ENCODE peak calls at places on chromosomes 7 and 10, in four cellular contexts. Y is heart left ventricle, H is Peyer's patch, J is IMR-90. C is an unnamed sample.

GRCh38 chr7:2431260-2431867 is 28.0 kb downstream of the CHST12 start:
- DNase-seq in Y (no peak), H (no peak), J (no peak), C (no peak)

GRCh38 chr10:11578802-11579255 is 32.6 kb downstream of the USP6NL start:
- DNase-seq in Y (no peak), H (no peak), J (no peak), C (no peak)

GRCh38 chr7:44867073-44867990 is 18.0 kb downstream of the PURB start:
- DNase-seq in Y (no peak), H (no peak), J (peak; percentile 91), C (no peak)

GRCh38 chr10:71656220-71656619 is 63.4 kb downstream of the C10orf105 start:
- DNase-seq in Y (no peak), H (no peak), J (no peak), C (no peak)

GRCh38 chr7:81478664-81479063 is 291.2 kb downstream of the HGF start:
- DNase-seq in Y (no peak), H (no peak), J (peak; percentile 18), C (no peak)

GRCh38 chr10:78552261-78552811 is 516.4 kb upstream of the ZMIZ1 start:
- DNase-seq in Y (peak; percentile 66), H (no peak), J (peak; percentile 60), C (no peak)

GRCh38 chr7:28592861-28593260 is 180.5 kb downstream of the CREB5 start:
- DNase-seq in Y (no peak), H (no peak), J (no peak), C (no peak)

GRCh38 chr7:92813390-92814024 is 22.9 kb downstream of the CDK6 start:
- DNase-seq in Y (no peak), H (no peak), J (peak; percentile 57), C (no peak)

GRCh38 chr7:108012499-108013430 is 9.8 kb upstream of the LAMB1 start:
- DNase-seq in Y (no peak), H (no peak), J (peak; percentile 79), C (no peak)

GRCh38 chr10:17226891-17227303 is 1.1 kb upstream of the VIM start:
- DNase-seq in Y (no peak), H (no peak), J (no peak), C (no peak)

GRCh38 chr10:120011359-120012132 is 119.0 kb downstream of the SEC23IP start:
- DNase-seq in Y (no peak), H (no peak), J (no peak), C (no peak)

GRCh38 chr10:89391882-89392756 is at the start of gene IFIT1:
- DNase-seq in Y (peak; percentile 82), H (peak; percentile 52), J (peak; percentile 95), C (peak; percentile 78)

GRCh38 chr10:79068203-79068561 is 584 bp upstream of the ZMIZ1 start:
- DNase-seq in Y (no peak), H (no peak), J (no peak), C (no peak)

GRCh38 chr7:55477781-55478374 is 94.4 kb downstream of the VOPP1 start:
- DNase-seq in Y (no peak), H (peak; percentile 16), J (peak; percentile 96), C (no peak)

GRCh38 chr7:51295435-51296269 is 21.0 kb downstream of the COBL start:
- DNase-seq in Y (no peak), H (no peak), J (no peak), C (no peak)

GRCh38 chr7:22610871-22611757 is 111.1 kb upstream of the STEAP1B start:
- DNase-seq in Y (no peak), H (no peak), J (peak; percentile 79), C (no peak)

GRCh38 chr7:7157177-7157886 is 25.0 kb upstream of the C1GALT1 start:
- DNase-seq in Y (no peak), H (peak; percentile 61), J (peak; percentile 58), C (no peak)

GRCh38 chr7:66627151-66627681 is 1.5 kb upstream of the KCTD7 start:
- DNase-seq in Y (no peak), H (no peak), J (peak; percentile 89), C (no peak)

GRCh38 chr10:103416436-103417147 is 20.2 kb downstream of the PDCD11 start:
- DNase-seq in Y (peak; percentile 65), H (peak; percentile 79), J (peak; percentile 65), C (no peak)

GRCh38 chr7:128217030-128217805 is 23.9 kb upstream of the LEP start:
- DNase-seq in Y (no peak), H (no peak), J (peak; percentile 52), C (no peak)

GRCh38 chr10:48742891-48743845 is 58.5 kb downstream of the WDFY4 start:
- DNase-seq in Y (no peak), H (no peak), J (no peak), C (no peak)

GRCh38 chr10:90604636-90605035 is 253.2 kb downstream of the HTR7 start:
- DNase-seq in Y (no peak), H (no peak), J (no peak), C (no peak)

GRCh38 chr10:125370578-125370977 is 210.2 kb upstream of the CTBP2 start:
- DNase-seq in Y (no peak), H (no peak), J (no peak), C (no peak)

GRCh38 chr7:76285604-76286374 is 16.7 kb upstream of the HSPB1 start:
- DNase-seq in Y (no peak), H (no peak), J (no peak), C (no peak)

GRCh38 chr7:55310626-55311025 is 54.5 kb upstream of the LANCL2 start:
- DNase-seq in Y (no peak), H (no peak), J (no peak), C (no peak)

GRCh38 chr10:112379635-112380296 is 5.8 kb downstream of the ACSL5 start:
- DNase-seq in Y (no peak), H (no peak), J (peak; percentile 67), C (peak; percentile 80)

GRCh38 chr10:132616170-132616994 is 78.8 kb downstream of the INPP5A start:
- DNase-seq in Y (no peak), H (no peak), J (no peak), C (no peak)

GRCh38 chr10:129963831-129964501 is at the start of gene EBF3:
- DNase-seq in Y (peak; percentile 91), H (peak; percentile 15), J (peak; percentile 50), C (no peak)

GRCh38 chr7:39504963-39505362 is 61.2 kb upstream of the YAE1 start:
- DNase-seq in Y (peak; percentile 11), H (no peak), J (peak; percentile 40), C (peak; percentile 24)

GRCh38 chr10:27482984-27483956 is 20.8 kb upstream of the RAB18 start:
- DNase-seq in Y (no peak), H (no peak), J (peak; percentile 41), C (no peak)

GRCh38 chr10:58070964-58071363 is 196.7 kb downstream of the IPMK start:
- DNase-seq in Y (no peak), H (no peak), J (no peak), C (no peak)

GRCh38 chr10:67539312-67539711 is 156.7 kb downstream of the CTNNA3 start:
- DNase-seq in Y (no peak), H (no peak), J (peak; percentile 1), C (no peak)

GRCh38 chr10:102379383-102379782 is 16.1 kb upstream of the NFKB2 start:
- DNase-seq in Y (no peak), H (no peak), J (no peak), C (no peak)

GRCh38 chr7:101828308-101829020 is 11.0 kb downstream of the CUX1 start:
- DNase-seq in Y (no peak), H (peak; percentile 9), J (no peak), C (no peak)
- H3K4me1 ChIP-seq in Y (peaks cover 22% of the 10 kb centered on the region), H (no peaks in the 10 kb centered on the region), J (no peaks in the 10 kb centered on the region), C (no peaks in the 10 kb centered on the region)

GRCh38 chr7:149802966-149803365 is 29.6 kb upstream of the ZNF467 start:
- DNase-seq in Y (no peak), H (no peak), J (no peak), C (no peak)
- TF ChIP-seq POLR2A in Y (no peak), H (no peak), J (no peak), C (no peak)

DNA sequence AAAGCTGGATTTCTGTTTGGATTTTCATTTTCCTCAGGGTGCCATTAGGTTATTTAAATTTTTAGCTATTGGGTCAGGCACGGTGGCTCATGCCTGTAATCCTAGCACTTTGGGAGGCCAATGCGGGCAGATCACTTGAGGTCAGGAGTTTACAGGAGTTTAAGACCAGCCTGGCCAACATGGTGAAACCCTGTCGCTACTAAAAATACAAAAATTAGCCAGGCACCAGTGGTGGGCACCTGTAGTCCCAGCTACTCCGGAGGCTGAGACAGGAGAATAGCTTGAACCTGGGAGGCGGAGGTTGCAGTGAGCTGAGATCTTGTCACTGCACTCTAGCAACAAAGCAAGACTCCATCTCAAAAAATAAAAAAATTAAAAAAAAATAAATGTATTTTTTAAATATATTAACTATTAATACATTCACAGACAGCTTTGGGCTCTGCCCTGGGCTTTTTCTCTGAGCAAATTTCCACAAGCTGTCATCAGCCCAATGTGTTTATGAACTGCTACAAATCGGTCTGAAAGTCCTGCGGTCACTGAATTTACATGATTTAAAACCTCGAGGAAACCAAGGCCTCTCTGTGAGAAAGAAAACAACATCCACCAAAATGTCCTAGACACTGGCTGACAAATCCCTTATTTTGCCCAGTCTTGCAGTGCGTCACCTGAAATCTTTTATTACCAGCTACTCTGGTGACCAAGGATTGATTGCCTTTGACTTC is 19.2 kb upstream of the PLEKHS1 start:
- DNase-seq in Y (no peak), H (no peak), J (no peak), C (no peak)
- H3K4me3 ChIP-seq in Y (no peak overlapping the region), H (no peak overlapping the region), J (no peak overlapping the region), C (no peak overlapping the region)

GRCh38 chr7:148701414-148701813 is 2.7 kb downstream of the CUL1 start:
- DNase-seq in Y (no peak), H (no peak), J (peak; percentile 38), C (no peak)
- H3K4me1 ChIP-seq in Y (peaks cover 69% of the 10 kb centered on the region), H (peaks cover 44% of the 10 kb centered on the region), J (peaks cover 11% of the 10 kb centered on the region), C (peaks cover 2% of the 10 kb centered on the region)

GRCh38 chr7:123687161-123687560 is 31.5 kb downstream of the LMOD2 start:
- DNase-seq in Y (no peak), H (no peak), J (no peak), C (no peak)
- TF ChIP-seq POLR2A in Y (no peak), H (no peak), J (no peak), C (no peak)

C was measured in right lobe of liver.